ENCODE peak calls at places on chromosome 4, in five cellular contexts. One of them, this sample, is unnamed.
A peak's percentile ranks its signal among the peaks of the same experiment; 100 is the strongest.

GRCh38 chr4:153159728-153160221 is 44.5 kb upstream of the TRIM2 start:
- DNase-seq in naive thymus-derived CD4-positive, alpha-beta T cell: no peak
- DNase-seq in osteoblast: peak; percentile 77
- DNase-seq in lower lobe of right lung: no peak
- DNase-seq in upper lobe of right lung: no peak
- DNase-seq in this sample: no peak

GRCh38 chr4:148054275-148054674 is 322.4 kb downstream of the ARHGAP10 start:
- DNase-seq in naive thymus-derived CD4-positive, alpha-beta T cell: no peak
- DNase-seq in osteoblast: no peak
- DNase-seq in lower lobe of right lung: no peak
- DNase-seq in upper lobe of right lung: no peak
- DNase-seq in this sample: no peak

GRCh38 chr4:166065324-166065723 is 192.3 kb downstream of the TLL1 start:
- DNase-seq in naive thymus-derived CD4-positive, alpha-beta T cell: no peak
- DNase-seq in osteoblast: no peak
- DNase-seq in lower lobe of right lung: no peak
- DNase-seq in upper lobe of right lung: no peak
- DNase-seq in this sample: no peak

GRCh38 chr4:1542516-1543320 is 136.5 kb upstream of the NKX1-1 start:
- DNase-seq in naive thymus-derived CD4-positive, alpha-beta T cell: no peak
- DNase-seq in osteoblast: no peak
- DNase-seq in lower lobe of right lung: no peak
- DNase-seq in upper lobe of right lung: no peak
- DNase-seq in this sample: no peak

GRCh38 chr4:157076578-157076947 is 613 bp downstream of the GLRB start:
- DNase-seq in naive thymus-derived CD4-positive, alpha-beta T cell: no peak
- DNase-seq in osteoblast: no peak
- DNase-seq in lower lobe of right lung: no peak
- DNase-seq in upper lobe of right lung: no peak
- DNase-seq in this sample: no peak

GRCh38 chr4:1177274-1178141 is 5.1 kb upstream of the SPON2 start:
- DNase-seq in naive thymus-derived CD4-positive, alpha-beta T cell: no peak
- DNase-seq in osteoblast: peak; percentile 96
- DNase-seq in lower lobe of right lung: no peak
- DNase-seq in upper lobe of right lung: no peak
- DNase-seq in this sample: no peak

GRCh38 chr4:53500552-53500951 is 90.7 kb downstream of the LNX1 start:
- DNase-seq in naive thymus-derived CD4-positive, alpha-beta T cell: no peak
- DNase-seq in osteoblast: no peak
- DNase-seq in lower lobe of right lung: no peak
- DNase-seq in upper lobe of right lung: no peak
- DNase-seq in this sample: no peak

GRCh38 chr4:147732516-147733193 is 767 bp downstream of the ARHGAP10 start:
- DNase-seq in naive thymus-derived CD4-positive, alpha-beta T cell: no peak
- DNase-seq in osteoblast: peak; percentile 82
- DNase-seq in lower lobe of right lung: peak; percentile 48
- DNase-seq in upper lobe of right lung: peak; percentile 71
- DNase-seq in this sample: peak; percentile 75

GRCh38 chr4:138741366-138741765 is 274.2 kb upstream of the NOCT start:
- DNase-seq in naive thymus-derived CD4-positive, alpha-beta T cell: no peak
- DNase-seq in osteoblast: no peak
- DNase-seq in lower lobe of right lung: no peak
- DNase-seq in upper lobe of right lung: no peak
- DNase-seq in this sample: no peak

GRCh38 chr4:1166509-1167243 is 5.7 kb downstream of the SPON2 start:
- DNase-seq in naive thymus-derived CD4-positive, alpha-beta T cell: no peak
- DNase-seq in osteoblast: no peak
- DNase-seq in lower lobe of right lung: no peak
- DNase-seq in upper lobe of right lung: no peak
- DNase-seq in this sample: no peak

GRCh38 chr4:104749062-104749461 is 254.4 kb upstream of the CXXC4 start:
- DNase-seq in naive thymus-derived CD4-positive, alpha-beta T cell: no peak
- DNase-seq in osteoblast: no peak
- DNase-seq in lower lobe of right lung: no peak
- DNase-seq in upper lobe of right lung: no peak
- DNase-seq in this sample: no peak

GRCh38 chr4:142801966-142802365 is 44.1 kb downstream of the INPP4B start:
- DNase-seq in naive thymus-derived CD4-positive, alpha-beta T cell: no peak
- DNase-seq in osteoblast: no peak
- DNase-seq in lower lobe of right lung: no peak
- DNase-seq in upper lobe of right lung: no peak
- DNase-seq in this sample: no peak

GRCh38 chr4:127012549-127012948 is 620.2 kb upstream of the INTU start:
- DNase-seq in naive thymus-derived CD4-positive, alpha-beta T cell: no peak
- DNase-seq in osteoblast: no peak
- DNase-seq in lower lobe of right lung: no peak
- DNase-seq in upper lobe of right lung: no peak
- DNase-seq in this sample: no peak

GRCh38 chr4:42397635-42398447 is 553 bp downstream of the SHISA3 start:
- DNase-seq in naive thymus-derived CD4-positive, alpha-beta T cell: no peak
- DNase-seq in osteoblast: peak; percentile 55
- DNase-seq in lower lobe of right lung: no peak
- DNase-seq in upper lobe of right lung: no peak
- DNase-seq in this sample: no peak

GRCh38 chr4:182065255-182065654 is 177.9 kb upstream of the TENM3 start:
- DNase-seq in naive thymus-derived CD4-positive, alpha-beta T cell: no peak
- DNase-seq in osteoblast: no peak
- DNase-seq in lower lobe of right lung: no peak
- DNase-seq in upper lobe of right lung: no peak
- DNase-seq in this sample: no peak

GRCh38 chr4:182062458-182062857 is 180.7 kb upstream of the TENM3 start:
- DNase-seq in naive thymus-derived CD4-positive, alpha-beta T cell: no peak
- DNase-seq in osteoblast: no peak
- DNase-seq in lower lobe of right lung: no peak
- DNase-seq in upper lobe of right lung: no peak
- DNase-seq in this sample: no peak

GRCh38 chr4:182066037-182066436 is 177.2 kb upstream of the TENM3 start:
- DNase-seq in naive thymus-derived CD4-positive, alpha-beta T cell: no peak
- DNase-seq in osteoblast: no peak
- DNase-seq in lower lobe of right lung: no peak
- DNase-seq in upper lobe of right lung: no peak
- DNase-seq in this sample: no peak

GRCh38 chr4:182063651-182064050 is 179.6 kb upstream of the TENM3 start:
- DNase-seq in naive thymus-derived CD4-positive, alpha-beta T cell: no peak
- DNase-seq in osteoblast: peak; percentile 56
- DNase-seq in lower lobe of right lung: no peak
- DNase-seq in upper lobe of right lung: no peak
- DNase-seq in this sample: no peak

GRCh38 chr4:182062936-182063335 is 180.3 kb upstream of the TENM3 start:
- DNase-seq in naive thymus-derived CD4-positive, alpha-beta T cell: no peak
- DNase-seq in osteoblast: peak; percentile 90
- DNase-seq in lower lobe of right lung: no peak
- DNase-seq in upper lobe of right lung: no peak
- DNase-seq in this sample: no peak
- H3K27ac ChIP-seq in naive thymus-derived CD4-positive, alpha-beta T cell: no peak overlapping the region
- H3K27ac ChIP-seq in osteoblast: peak overlapping the region; percentile 6
- H3K27ac ChIP-seq in lower lobe of right lung: no peak overlapping the region
- H3K27ac ChIP-seq in upper lobe of right lung: no peak overlapping the region
- H3K27ac ChIP-seq in this sample: no peak overlapping the region

DNA sequence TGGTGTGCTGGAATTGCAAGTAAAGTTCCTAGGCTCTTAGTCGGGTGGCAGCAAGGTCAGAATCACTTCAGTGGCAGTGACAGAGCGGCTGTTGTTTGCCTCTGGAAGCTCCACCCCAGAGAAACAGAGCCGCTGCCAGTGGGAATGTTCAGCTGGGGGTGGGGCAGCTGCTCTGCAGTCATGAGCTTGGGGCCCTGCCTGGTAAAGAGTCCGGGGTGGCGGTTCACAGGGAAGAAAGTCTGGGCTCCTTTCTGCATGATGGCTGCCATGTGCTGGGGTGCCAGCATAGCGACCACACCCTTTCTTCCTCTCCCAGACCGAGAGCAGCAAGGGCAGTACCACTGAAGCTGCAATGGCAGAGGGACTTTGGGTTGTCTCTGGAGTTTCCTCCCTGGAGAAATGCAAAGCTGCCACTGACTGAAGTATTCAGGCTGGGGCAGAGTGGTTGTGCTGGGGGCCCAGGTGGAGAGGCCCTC is 108.8 kb upstream of the CENPE start:
- DNase-seq in naive thymus-derived CD4-positive, alpha-beta T cell: no peak
- DNase-seq in osteoblast: no peak
- DNase-seq in lower lobe of right lung: peak; percentile 40
- DNase-seq in upper lobe of right lung: no peak
- DNase-seq in this sample: no peak
- H3K4me3 ChIP-seq in naive thymus-derived CD4-positive, alpha-beta T cell: no peak overlapping the region
- H3K4me3 ChIP-seq in osteoblast: no peak overlapping the region
- H3K4me3 ChIP-seq in lower lobe of right lung: no peak overlapping the region
- H3K4me3 ChIP-seq in upper lobe of right lung: no peak overlapping the region
- H3K4me3 ChIP-seq in this sample: no peak overlapping the region

GRCh38 chr4:124505211-124505610 is 207.3 kb downstream of the ANKRD50 start:
- DNase-seq in naive thymus-derived CD4-positive, alpha-beta T cell: no peak
- DNase-seq in osteoblast: no peak
- DNase-seq in lower lobe of right lung: no peak
- DNase-seq in upper lobe of right lung: no peak
- DNase-seq in this sample: no peak

GRCh38 chr4:124501579-124501978 is 211.0 kb downstream of the ANKRD50 start:
- DNase-seq in naive thymus-derived CD4-positive, alpha-beta T cell: no peak
- DNase-seq in osteoblast: no peak
- DNase-seq in lower lobe of right lung: no peak
- DNase-seq in upper lobe of right lung: no peak
- DNase-seq in this sample: no peak

DNA sequence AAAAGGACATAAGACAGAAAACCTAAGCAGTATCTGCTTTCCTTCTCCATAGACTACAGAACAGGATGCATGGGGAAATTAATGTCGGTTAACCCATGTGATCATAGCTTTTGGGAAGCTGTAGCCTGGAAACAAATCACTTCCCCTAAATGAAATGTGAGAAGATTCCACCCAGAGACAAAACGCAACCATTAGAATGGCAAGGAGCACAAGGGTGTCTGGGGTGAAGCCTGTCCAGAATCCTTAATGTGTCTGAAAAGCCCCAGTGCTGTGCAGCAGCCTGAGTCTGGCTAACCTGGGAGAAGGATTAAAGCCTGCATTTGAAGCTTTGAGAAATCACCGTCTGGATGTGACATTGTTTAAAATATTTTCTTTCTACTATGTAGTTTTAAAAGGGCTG is 213.3 kb downstream of the ANKRD50 start:
- DNase-seq in naive thymus-derived CD4-positive, alpha-beta T cell: no peak
- DNase-seq in osteoblast: no peak
- DNase-seq in lower lobe of right lung: no peak
- DNase-seq in upper lobe of right lung: no peak
- DNase-seq in this sample: no peak
- H3K27ac ChIP-seq in naive thymus-derived CD4-positive, alpha-beta T cell: no peak overlapping the region
- H3K27ac ChIP-seq in osteoblast: no peak overlapping the region
- H3K27ac ChIP-seq in lower lobe of right lung: no peak overlapping the region
- H3K27ac ChIP-seq in upper lobe of right lung: no peak overlapping the region
- H3K27ac ChIP-seq in this sample: no peak overlapping the region

GRCh38 chr4:145909331-145909730 is 29.3 kb downstream of the ZNF827 start:
- DNase-seq in naive thymus-derived CD4-positive, alpha-beta T cell: no peak
- DNase-seq in osteoblast: no peak
- DNase-seq in lower lobe of right lung: peak; percentile 84
- DNase-seq in upper lobe of right lung: peak; percentile 85
- DNase-seq in this sample: no peak
- H3K4me3 ChIP-seq in naive thymus-derived CD4-positive, alpha-beta T cell: no peak overlapping the region
- H3K4me3 ChIP-seq in osteoblast: no peak overlapping the region
- H3K4me3 ChIP-seq in lower lobe of right lung: peak overlapping the region; percentile 46
- H3K4me3 ChIP-seq in upper lobe of right lung: peak overlapping the region; percentile 39
- H3K4me3 ChIP-seq in this sample: peak overlapping the region; percentile 36

GRCh38 chr4:86451560-86452322 is 91.9 kb upstream of the MAPK10 start:
- DNase-seq in naive thymus-derived CD4-positive, alpha-beta T cell: no peak
- DNase-seq in osteoblast: no peak
- DNase-seq in lower lobe of right lung: no peak
- DNase-seq in upper lobe of right lung: no peak
- DNase-seq in this sample: no peak
- H3K27ac ChIP-seq in naive thymus-derived CD4-positive, alpha-beta T cell: no peak overlapping the region
- H3K27ac ChIP-seq in osteoblast: peak overlapping the region; percentile 63
- H3K27ac ChIP-seq in lower lobe of right lung: no peak overlapping the region
- H3K27ac ChIP-seq in upper lobe of right lung: no peak overlapping the region
- H3K27ac ChIP-seq in this sample: no peak overlapping the region

GRCh38 chr4:36332782-36333131 is 51.3 kb downstream of the DTHD1 start:
- DNase-seq in naive thymus-derived CD4-positive, alpha-beta T cell: no peak
- DNase-seq in osteoblast: no peak
- DNase-seq in lower lobe of right lung: no peak
- DNase-seq in upper lobe of right lung: no peak
- DNase-seq in this sample: no peak
- H3K4me3 ChIP-seq in naive thymus-derived CD4-positive, alpha-beta T cell: no peak overlapping the region
- H3K4me3 ChIP-seq in osteoblast: no peak overlapping the region
- H3K4me3 ChIP-seq in lower lobe of right lung: no peak overlapping the region
- H3K4me3 ChIP-seq in upper lobe of right lung: no peak overlapping the region
- H3K4me3 ChIP-seq in this sample: no peak overlapping the region

GRCh38 chr4:35604724-35605123 is 639.6 kb downstream of the ARAP2 start:
- DNase-seq in naive thymus-derived CD4-positive, alpha-beta T cell: no peak
- DNase-seq in osteoblast: no peak
- DNase-seq in lower lobe of right lung: no peak
- DNase-seq in upper lobe of right lung: no peak
- DNase-seq in this sample: no peak
- H3K27ac ChIP-seq in naive thymus-derived CD4-positive, alpha-beta T cell: no peak overlapping the region
- H3K27ac ChIP-seq in osteoblast: no peak overlapping the region
- H3K27ac ChIP-seq in lower lobe of right lung: no peak overlapping the region
- H3K27ac ChIP-seq in upper lobe of right lung: no peak overlapping the region
- H3K27ac ChIP-seq in this sample: no peak overlapping the region

DNA sequence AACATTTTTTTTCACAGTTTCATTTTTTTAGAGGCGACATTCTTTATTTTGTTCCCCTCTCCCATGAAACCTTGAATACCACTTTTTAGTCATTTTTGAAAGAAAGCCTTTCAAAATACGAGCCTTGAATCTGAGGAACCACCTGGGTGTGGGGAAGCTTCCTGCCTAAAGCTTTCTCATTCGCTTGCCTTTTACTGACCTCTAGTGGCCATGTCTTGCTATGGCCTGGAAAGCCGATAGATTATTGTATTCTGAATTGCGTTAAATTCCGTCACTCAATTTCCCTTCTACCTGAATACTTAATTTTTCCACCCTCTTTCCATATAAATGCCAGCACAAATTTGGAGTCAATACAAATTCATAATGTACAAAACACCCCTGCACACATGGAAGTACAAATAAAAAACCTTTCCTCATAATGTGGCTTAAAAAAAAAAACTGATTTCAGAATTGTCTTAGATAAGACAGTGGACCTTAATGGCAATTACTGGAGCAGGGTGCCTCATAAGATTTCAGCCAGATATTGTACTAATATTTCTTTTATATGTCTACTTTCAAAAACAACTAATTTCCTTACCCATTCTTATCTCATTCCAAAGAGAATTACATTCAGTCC is 217.9 kb downstream of the CENPC start:
- DNase-seq in naive thymus-derived CD4-positive, alpha-beta T cell: peak; percentile 29
- DNase-seq in osteoblast: no peak
- DNase-seq in lower lobe of right lung: no peak
- DNase-seq in upper lobe of right lung: no peak
- DNase-seq in this sample: no peak
- H3K4me3 ChIP-seq in naive thymus-derived CD4-positive, alpha-beta T cell: no peak overlapping the region
- H3K4me3 ChIP-seq in osteoblast: no peak overlapping the region
- H3K4me3 ChIP-seq in lower lobe of right lung: no peak overlapping the region
- H3K4me3 ChIP-seq in upper lobe of right lung: no peak overlapping the region
- H3K4me3 ChIP-seq in this sample: no peak overlapping the region

This sample was measured in coronary artery.